ENCODE peak calls at places on chromosomes 4 and X, in nine cellular contexts. S is GM12865, K is head of caudate nucleus, I is H7, D is kidney, W is transverse colon, T is germinal center, N is adipocyte, Y is NCI-H2081 treated with DMSO at 0.1 percent for 48 hours. B is an unnamed sample.

GRCh38 chr4:39699676-39700409 is 1.9 kb downstream of the UBE2K start:
- DNase-seq in S (no peak), K (no peak), I (no peak), D (no peak), W (no peak), T (no peak), N (peak; percentile 43), Y (no peak), B (no peak)

GRCh38 chr4:157978680-157979361 is 194.0 kb downstream of the GASK1B start:
- DNase-seq in S (peak; percentile 63), K (peak; percentile 92), I (peak; percentile 24), D (no peak), W (peak; percentile 8), T (peak; percentile 15), N (peak; percentile 89), Y (peak; percentile 69), B (peak; percentile 60)

GRCh38 chr4:72701987-72702819 is 133.2 kb upstream of the ADAMTS3 start:
- DNase-seq in S (peak; percentile 60), K (peak; percentile 68), I (peak; percentile 19), D (no peak), W (no peak), T (peak; percentile 23), N (peak; percentile 91), Y (peak; percentile 7), B (peak; percentile 77)

GRCh38 chr4:119861731-119862130 is 204.9 kb downstream of the MAD2L1 start:
- DNase-seq in S (no peak), K (no peak), I (no peak), D (no peak), W (no peak), T (no peak), N (no peak), Y (no peak), B (no peak)

GRCh38 chr4:186948361-186949291 is 225.0 kb upstream of the FAT1 start:
- DNase-seq in S (no peak), K (no peak), I (peak; percentile 64), D (no peak), W (no peak), T (no peak), N (peak; percentile 23), Y (no peak), B (peak; percentile 75)

GRCh38 chrX:13109811-13110210 is 65.4 kb upstream of the FAM9C start:
- DNase-seq in S (no peak), K (no peak), I (no peak), D (no peak), W (no peak), T (no peak), N (peak; percentile 34), Y (no peak), B (peak; percentile 74)

GRCh38 chr4:52091811-52092210 is 40.7 kb downstream of the SPATA18 start:
- DNase-seq in S (no peak), K (no peak), I (no peak), D (no peak), W (no peak), T (no peak), N (peak; percentile 50), Y (no peak), B (no peak)

GRCh38 chr4:75007891-75008290 is 75.0 kb downstream of the PARM1 start:
- DNase-seq in S (no peak), K (no peak), I (no peak), D (no peak), W (no peak), T (no peak), N (no peak), Y (no peak), B (no peak)

GRCh38 chr4:78627966-78628678 is 76.6 kb downstream of the ANXA3 start:
- DNase-seq in S (no peak), K (no peak), I (no peak), D (no peak), W (no peak), T (no peak), N (no peak), Y (no peak), B (no peak)

GRCh38 chr4:1628892-1629703 is 55.0 kb downstream of the FAM53A start:
- DNase-seq in S (peak; percentile 40), K (peak; percentile 89), I (peak; percentile 98), D (peak; percentile 84), W (peak; percentile 65), T (peak; percentile 77), N (peak; percentile 80), Y (no peak), B (peak; percentile 39)

GRCh38 chr4:156884183-156884582 is 87.4 kb downstream of the PDGFC start:
- DNase-seq in S (no peak), K (no peak), I (no peak), D (no peak), W (no peak), T (no peak), N (no peak), Y (no peak), B (no peak)

GRCh38 chrX:113274801-113275200 is 434.2 kb upstream of the AMOT start:
- DNase-seq in S (no peak), K (no peak), I (no peak), D (no peak), W (no peak), T (no peak), N (no peak), Y (no peak), B (no peak)

GRCh38 chrX:19649227-19650009 is 134.1 kb upstream of the MAP3K15 start:
- DNase-seq in S (no peak), K (no peak), I (no peak), D (no peak), W (no peak), T (no peak), N (peak; percentile 69), Y (no peak), B (no peak)

GRCh38 chr4:130249002-130249401 is 1153.0 kb downstream of the C4orf33 start:
- DNase-seq in S (no peak), K (no peak), I (peak; percentile 1), D (no peak), W (no peak), T (no peak), N (no peak), Y (no peak), B (no peak)

GRCh38 chr4:123505077-123505456 is 108.5 kb downstream of the SPRY1 start:
- DNase-seq in S (no peak), K (no peak), I (peak; percentile 23), D (no peak), W (no peak), T (no peak), N (peak; percentile 41), Y (no peak), B (peak; percentile 16)

GRCh38 chr4:52780627-52781354 is 29.6 kb upstream of the ERVMER34-1 start:
- DNase-seq in S (no peak), K (no peak), I (no peak), D (no peak), W (no peak), T (no peak), N (no peak), Y (no peak), B (peak; percentile 5)

GRCh38 chr4:107299646-107300045 is 263.5 kb upstream of the DKK2 start:
- DNase-seq in S (no peak), K (no peak), I (no peak), D (no peak), W (no peak), T (no peak), N (no peak), Y (no peak), B (no peak)

GRCh38 chr4:152165146-152165545 is 370.7 kb downstream of the FBXW7 start:
- DNase-seq in S (no peak), K (no peak), I (peak; percentile 13), D (no peak), W (no peak), T (no peak), N (no peak), Y (no peak), B (no peak)

GRCh38 chr4:17981063-17981462 is 40.5 kb downstream of the LCORL start:
- DNase-seq in S (no peak), K (no peak), I (no peak), D (no peak), W (no peak), T (no peak), N (peak; percentile 11), Y (no peak), B (no peak)

GRCh38 chrX:32084757-32085156 is 1012.9 kb upstream of the FTHL17 start:
- DNase-seq in S (no peak), K (no peak), I (no peak), D (no peak), W (no peak), T (no peak), N (no peak), Y (no peak), B (no peak)

GRCh38 chr4:120824905-120825304 is 97.6 kb downstream of the PRDM5 start:
- DNase-seq in S (no peak), K (no peak), I (no peak), D (no peak), W (no peak), T (no peak), N (no peak), Y (no peak), B (no peak)

GRCh38 chr4:118112647-118113046 is 78.4 kb downstream of the NDST3 start:
- DNase-seq in S (no peak), K (no peak), I (no peak), D (no peak), W (no peak), T (no peak), N (no peak), Y (no peak), B (no peak)

GRCh38 chrX:110284159-110284558 is 33.7 kb downstream of the AMMECR1 start:
- DNase-seq in S (no peak), K (no peak), I (no peak), D (no peak), W (no peak), T (no peak), N (peak; percentile 61), Y (no peak), B (peak; percentile 72)

GRCh38 chr4:79917246-79917645 is 155.8 kb downstream of the ANTXR2 start:
- DNase-seq in S (peak; percentile 72), K (peak; percentile 44), I (no peak), D (no peak), W (peak; percentile 22), T (peak; percentile 11), N (peak; percentile 17), Y (no peak), B (peak; percentile 46)

GRCh38 chr4:55169352-55169959 is 44.1 kb upstream of the KDR start:
- DNase-seq in S (no peak), K (no peak), I (no peak), D (no peak), W (no peak), T (no peak), N (no peak), Y (no peak), B (peak; percentile 81)

GRCh38 chrX:108257556-108257955 is 166.0 kb downstream of the ATG4A start:
- DNase-seq in S (no peak), K (no peak), I (no peak), D (no peak), W (no peak), T (no peak), N (no peak), Y (no peak), B (no peak)

GRCh38 chr4:144894525-144894924 is 203.5 kb downstream of the ANAPC10 start:
- DNase-seq in S (no peak), K (no peak), I (no peak), D (no peak), W (peak; percentile 10), T (no peak), N (peak; percentile 44), Y (no peak), B (peak; percentile 88)

GRCh38 chr4:141912831-141913230 is 276.4 kb downstream of the IL15 start:
- DNase-seq in S (peak; percentile 15), K (no peak), I (no peak), D (no peak), W (peak; percentile 8), T (no peak), N (no peak), Y (no peak), B (no peak)

GRCh38 chr4:68489338-68489737 is 42.1 kb downstream of the TMPRSS11E start:
- DNase-seq in S (no peak), K (no peak), I (no peak), D (peak; percentile 50), W (no peak), T (no peak), N (no peak), Y (no peak), B (no peak)

GRCh38 chr4:61923179-61923578 is 723.1 kb downstream of the ADGRL3 start:
- DNase-seq in S (no peak), K (no peak), I (no peak), D (no peak), W (no peak), T (no peak), N (no peak), Y (no peak), B (no peak)

GRCh38 chr4:147984065-147984777 is 252.3 kb downstream of the ARHGAP10 start:
- DNase-seq in S (peak; percentile 57), K (peak; percentile 63), I (peak; percentile 77), D (no peak), W (peak; percentile 17), T (peak; percentile 60), N (peak; percentile 65), Y (no peak), B (peak; percentile 41)

B was measured in brain microvascular endothelial cell.